ENCODE peak calls at places on chromosomes 2 and 18, in six cellular contexts. L is right atrium auricular region, F is epithelial cell of esophagus, P is breast epithelium, E is lung, M is PC-3. O is an unnamed sample.

GRCh38 chr2:240468300-240469238 is 33.1 kb downstream of the GPC1 start:
- DNase-seq in P (peak), E (peak), M (no peak), F (no peak), L (peak), O (no peak)

GRCh38 chr2:128642316-128642715 is 323.6 kb upstream of the HS6ST1 start:
- DNase-seq in E (no peak), L (peak), M (no peak), F (no peak), P (no peak), O (no peak)

GRCh38 chr2:172972005-172972619 is 103.5 kb upstream of the MAP3K20 start:
- DNase-seq in L (no peak), E (peak), F (peak), M (peak), P (no peak), O (peak)

GRCh38 chr2:88709117-88709739 is 17.8 kb downstream of the RPIA start:
- DNase-seq in E (no peak), P (no peak), F (peak), L (no peak), M (peak), O (no peak)

GRCh38 chr2:197204855-197205254 is 105.7 kb downstream of the ANKRD44 start:
- DNase-seq in F (no peak), L (no peak), E (no peak), P (no peak), M (no peak), O (no peak)

GRCh38 chr18:39523281-39523680 is 1957.7 kb upstream of the CELF4 start:
- DNase-seq in F (peak), E (no peak), P (no peak), M (peak), L (no peak), O (peak)

GRCh38 chr2:30780776-30781330 is 26.4 kb downstream of the CAPN13 start:
- DNase-seq in P (no peak), E (no peak), M (no peak), L (peak), F (no peak), O (no peak)

GRCh38 chr18:77177009-77177408 is 44.4 kb upstream of the MBP start:
- DNase-seq in P (no peak), E (no peak), M (peak), F (peak), L (no peak), O (no peak)

GRCh38 chr2:203751886-203752285 is 45.4 kb downstream of the CD28 start:
- DNase-seq in L (no peak), M (no peak), F (no peak), E (no peak), P (no peak), O (no peak)

GRCh38 chr2:86068098-86069047 is 37.3 kb downstream of the POLR1A start:
- DNase-seq in M (no peak), F (no peak), E (no peak), P (no peak), L (peak), O (peak)

GRCh38 chr2:46841621-46842020 is 74.0 kb downstream of the MCFD2 start:
- DNase-seq in P (no peak), E (no peak), L (no peak), M (no peak), F (no peak), O (no peak)

GRCh38 chr2:241378816-241379215 is 22.7 kb downstream of the FARP2 start:
- DNase-seq in F (no peak), L (no peak), E (no peak), P (no peak), M (no peak), O (no peak)

GRCh38 chr2:201568217-201568820 is 75.0 kb downstream of the TMEM237 start:
- DNase-seq in L (no peak), M (no peak), E (no peak), P (no peak), F (no peak), O (no peak)

GRCh38 chr2:168700615-168701245 is 101.7 kb upstream of the NOSTRIN start:
- DNase-seq in F (peak), L (no peak), P (peak), M (no peak), E (no peak), O (no peak)

DNA sequence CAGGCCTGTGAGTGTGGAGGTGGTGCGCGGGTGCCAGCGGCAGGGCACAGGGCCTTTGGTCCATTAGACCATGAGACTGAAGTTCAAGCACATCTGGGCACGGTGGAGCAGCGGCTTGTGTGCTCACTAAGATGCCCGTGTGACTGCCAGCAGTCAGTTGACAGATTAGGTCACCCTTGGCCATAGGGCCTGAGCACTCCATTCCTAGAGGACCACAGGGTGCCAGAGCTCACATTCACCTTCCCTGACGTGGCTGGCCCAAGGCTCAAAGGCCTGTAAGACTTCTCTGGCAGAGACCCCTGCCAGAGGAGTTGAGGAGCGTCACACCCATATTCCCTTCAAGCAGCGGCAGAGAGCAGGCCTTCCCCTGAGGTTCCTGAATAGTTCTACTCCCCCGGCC is 650 bp downstream of the LHCGR start:
- DNase-seq in P (no peak), M (no peak), E (no peak), F (no peak), L (no peak), O (no peak)
- H3K4me3 ChIP-seq in P (no peak), M (no peak), E (no peak), F (no peak), L (peak), O (no peak)

DNA sequence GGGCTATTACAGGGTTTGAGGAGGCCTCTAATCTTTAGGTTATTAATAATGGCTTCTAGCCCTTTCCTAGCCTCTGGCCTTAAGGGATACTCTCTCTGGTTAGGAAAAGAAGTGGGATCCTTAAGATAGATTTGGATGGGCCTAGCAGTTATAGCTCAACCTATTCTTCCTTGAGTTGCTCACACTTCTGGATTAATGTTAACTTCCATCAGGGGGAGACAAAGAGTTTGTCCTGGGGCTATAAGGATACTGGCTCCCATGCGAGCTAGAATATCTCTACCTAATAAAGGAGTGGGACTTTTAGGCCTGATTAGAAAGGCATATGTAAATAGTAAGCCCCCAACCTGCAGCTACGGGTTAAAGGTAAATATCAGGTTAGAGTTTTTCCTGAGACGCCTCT is 14.3 kb upstream of the PTH2R start:
- DNase-seq in L (no peak), P (no peak), M (peak), E (no peak), F (no peak), O (no peak)
- TF ChIP-seq CTCF in L (no peak), P (no peak), M (peak), E (no peak), F (peak), O (peak)

DNA sequence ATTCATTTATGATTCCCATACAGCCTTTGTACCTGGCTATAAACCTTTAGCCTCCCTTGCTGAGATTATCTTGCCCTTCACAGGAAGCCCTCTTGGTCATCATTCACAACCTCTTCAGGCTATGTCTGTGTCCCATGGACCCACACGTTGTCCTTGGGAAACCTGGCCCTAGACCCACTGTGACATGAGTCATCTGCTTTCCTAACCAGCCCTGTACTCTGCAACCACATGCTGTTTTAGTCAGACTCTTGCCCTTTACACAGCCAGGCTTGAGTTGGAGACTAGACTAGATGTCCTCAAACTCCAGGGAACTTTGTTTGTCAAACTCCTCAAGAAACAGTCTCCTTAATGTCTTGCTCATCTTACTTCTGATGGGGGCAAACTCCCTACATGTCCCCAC is 229.3 kb upstream of the ZSWIM2 start:
- DNase-seq in F (peak), E (no peak), L (no peak), P (no peak), M (peak), O (no peak)
- H3K4me3 ChIP-seq in F (no peak), E (no peak), L (no peak), P (no peak), M (no peak), O (no peak)

GRCh38 chr2:129934044-129934822 is 45.2 kb upstream of the RAB6C start:
- DNase-seq in M (no peak), E (no peak), L (no peak), F (no peak), P (no peak), O (no peak)

GRCh38 chr2:129935118-129935517 is 44.3 kb upstream of the RAB6C start:
- DNase-seq in L (no peak), M (no peak), P (no peak), F (no peak), E (no peak), O (no peak)

GRCh38 chr2:129930451-129930850 is 49.0 kb upstream of the RAB6C start:
- DNase-seq in P (no peak), F (no peak), L (peak), E (no peak), M (no peak), O (no peak)

GRCh38 chr2:129936334-129936934 is 43.0 kb upstream of the RAB6C start:
- DNase-seq in L (no peak), F (no peak), M (no peak), P (no peak), E (no peak), O (no peak)
- TF ChIP-seq CTCF in L (no peak), F (no peak), M (no peak), P (no peak), E (no peak), O (peak)

DNA sequence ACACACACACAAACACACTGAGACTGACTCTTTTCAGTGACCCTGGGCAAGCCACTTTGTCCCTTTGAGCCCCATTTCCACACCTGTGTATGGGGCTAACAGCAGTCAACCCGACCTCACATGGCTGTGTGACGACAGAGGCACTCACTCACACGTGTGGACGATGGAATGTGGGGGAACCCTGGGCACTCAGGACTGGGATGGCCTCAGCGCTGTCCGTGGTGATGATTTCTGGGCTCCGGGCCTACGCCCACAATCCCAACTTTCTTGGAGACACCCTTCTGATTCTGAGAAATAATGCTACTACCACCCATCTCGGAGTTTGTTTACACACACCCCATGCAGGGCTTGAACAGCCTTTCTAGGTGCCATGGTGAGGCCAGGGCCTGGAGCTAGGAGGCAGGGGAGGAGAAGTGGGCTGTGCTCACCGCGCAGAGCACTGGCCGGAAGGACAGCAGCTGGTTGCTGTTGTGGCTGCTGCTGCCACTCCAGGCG is 1.5 kb downstream of the CRYBA2 start:
- DNase-seq in P (no peak), L (no peak), M (peak), E (no peak), F (peak), O (no peak)
- H3K4me3 ChIP-seq in P (no peak), L (no peak), M (no peak), E (no peak), F (no peak), O (no peak)

DNA sequence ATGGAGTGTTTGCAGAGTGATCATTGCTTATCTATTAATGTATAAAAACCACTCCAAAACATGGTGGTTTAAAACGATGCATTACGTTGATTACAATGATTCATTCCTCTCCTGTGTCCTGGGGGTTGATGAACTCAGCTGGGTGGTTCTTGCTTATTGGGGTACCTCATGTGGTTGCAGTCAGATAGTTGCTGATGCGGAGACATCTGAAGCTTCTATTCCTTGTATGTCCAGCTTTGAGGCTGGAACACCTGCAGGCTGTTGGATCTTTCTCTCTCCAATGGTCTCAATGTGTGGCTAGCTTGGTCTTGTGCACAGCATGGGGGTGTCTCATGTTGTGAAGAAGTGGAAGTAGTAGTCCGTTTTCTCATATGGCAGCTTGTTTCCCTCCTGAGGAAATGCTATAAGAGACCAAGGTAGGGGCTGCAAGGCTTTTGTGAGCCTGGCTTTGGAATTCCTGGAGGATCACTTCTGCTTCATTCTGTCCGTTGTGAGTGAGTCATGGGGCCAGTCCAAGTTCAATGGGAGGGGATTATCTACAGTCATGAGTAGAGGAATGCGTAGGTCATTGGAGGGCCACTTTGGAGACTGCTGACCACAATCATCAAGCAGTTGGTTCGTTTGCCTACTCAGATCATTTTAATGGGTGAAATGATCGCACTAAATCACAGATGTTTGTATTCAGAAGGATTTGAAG is 601.0 kb downstream of the SLC4A3 start:
- DNase-seq in E (no peak), F (peak), M (peak), P (no peak), L (no peak), O (peak)
- TF ChIP-seq CTCF in E (no peak), F (no peak), M (no peak), P (no peak), L (no peak), O (no peak)

GRCh38 chr2:113894156-113894743 is 4.4 kb downstream of the ACTR3 start:
- DNase-seq in L (no peak), E (no peak), P (no peak), M (peak), F (peak), O (peak)
- H3K4me3 ChIP-seq in L (no peak), E (no peak), P (no peak), M (peak), F (peak), O (peak)

GRCh38 chr2:40286721-40287120 is 165.2 kb downstream of the SLC8A1 start:
- DNase-seq in E (no peak), L (no peak), P (no peak), F (peak), M (no peak), O (no peak)

GRCh38 chr2:40282428-40282827 is 169.5 kb downstream of the SLC8A1 start:
- DNase-seq in L (no peak), F (no peak), M (no peak), P (no peak), E (no peak), O (no peak)

GRCh38 chr2:40285391-40285790 is 166.5 kb downstream of the SLC8A1 start:
- DNase-seq in P (no peak), M (no peak), L (no peak), E (no peak), F (no peak), O (no peak)

GRCh38 chr2:40283111-40283909 is 168.6 kb downstream of the SLC8A1 start:
- DNase-seq in M (no peak), E (no peak), L (no peak), F (peak), P (no peak), O (no peak)

DNA sequence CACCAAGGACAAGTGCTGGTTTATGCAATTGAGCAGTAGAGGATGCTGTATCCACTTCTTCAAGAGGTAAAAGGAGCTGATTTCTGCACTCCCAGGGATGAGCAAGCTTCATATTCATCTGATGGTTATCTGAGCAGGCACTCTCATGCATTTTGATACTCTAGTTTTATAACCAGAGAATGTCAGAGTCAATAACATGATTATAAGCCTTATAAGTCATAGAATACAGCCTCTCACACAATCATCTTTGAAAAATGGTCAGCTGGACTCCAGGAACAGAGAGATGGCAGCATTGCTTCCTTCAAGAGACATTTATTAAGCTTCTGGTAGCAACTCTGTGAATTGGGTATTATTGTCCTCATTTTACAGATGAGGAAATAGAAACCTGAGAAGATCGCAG is 167.1 kb downstream of the SLC8A1 start:
- DNase-seq in L (no peak), F (no peak), M (peak), E (no peak), P (no peak), O (no peak)
- TF ChIP-seq CTCF in L (no peak), F (no peak), M (peak), E (no peak), P (no peak), O (no peak)

GRCh38 chr2:145036421-145036901 is 516.5 kb upstream of the ZEB2 start:
- DNase-seq in F (no peak), L (no peak), E (no peak), M (no peak), P (no peak), O (no peak)
- H3K4me3 ChIP-seq in F (no peak), L (no peak), E (no peak), M (no peak), P (no peak), O (no peak)

O was measured in retinal pigment epithelial cell.